ENCODE peak calls at places on chromosomes 13 and 19, in seven cellular contexts. One of them, this sample, is unnamed.

GRCh38 chr19:37551123-37551993 is 43.2 kb downstream of the ZNF571 start:
- DNase-seq in T-helper 1 cell: peak; percentile 34
- DNase-seq in heart right ventricle: peak; percentile 47
- DNase-seq in GM04503: peak; percentile 11
- DNase-seq in hypothalamus: no peak
- DNase-seq in lung microvascular endothelial cell: peak; percentile 81
- DNase-seq in Calu3: no peak
- DNase-seq in this sample: peak; percentile 24

GRCh38 chr19:40320558-40320935 is 27.6 kb downstream of the C19orf47 start:
- DNase-seq in T-helper 1 cell: no peak
- DNase-seq in heart right ventricle: no peak
- DNase-seq in GM04503: no peak
- DNase-seq in hypothalamus: no peak
- DNase-seq in lung microvascular endothelial cell: no peak
- DNase-seq in Calu3: no peak
- DNase-seq in this sample: no peak

GRCh38 chr13:44302948-44303575 is 70.6 kb upstream of the SERP2 start:
- DNase-seq in T-helper 1 cell: no peak
- DNase-seq in heart right ventricle: no peak
- DNase-seq in GM04503: no peak
- DNase-seq in hypothalamus: no peak
- DNase-seq in lung microvascular endothelial cell: no peak
- DNase-seq in Calu3: no peak
- DNase-seq in this sample: no peak

GRCh38 chr19:31350693-31351211 is 1.5 kb upstream of the TSHZ3 start:
- DNase-seq in T-helper 1 cell: no peak
- DNase-seq in heart right ventricle: peak; percentile 65
- DNase-seq in GM04503: no peak
- DNase-seq in hypothalamus: peak; percentile 48
- DNase-seq in lung microvascular endothelial cell: peak; percentile 62
- DNase-seq in Calu3: no peak
- DNase-seq in this sample: no peak

GRCh38 chr19:7191946-7192691 is 102.1 kb downstream of the INSR start:
- DNase-seq in T-helper 1 cell: peak; percentile 26
- DNase-seq in heart right ventricle: no peak
- DNase-seq in GM04503: peak; percentile 22
- DNase-seq in hypothalamus: no peak
- DNase-seq in lung microvascular endothelial cell: no peak
- DNase-seq in Calu3: no peak
- DNase-seq in this sample: no peak

GRCh38 chr13:24649685-24650038 is 30.5 kb upstream of the ATP12A start:
- DNase-seq in T-helper 1 cell: no peak
- DNase-seq in heart right ventricle: no peak
- DNase-seq in GM04503: no peak
- DNase-seq in hypothalamus: no peak
- DNase-seq in lung microvascular endothelial cell: no peak
- DNase-seq in Calu3: no peak
- DNase-seq in this sample: no peak

GRCh38 chr19:17394891-17395415 is 957 bp upstream of the CCDC194 start:
- DNase-seq in T-helper 1 cell: peak; percentile 58
- DNase-seq in heart right ventricle: peak; percentile 47
- DNase-seq in GM04503: no peak
- DNase-seq in hypothalamus: no peak
- DNase-seq in lung microvascular endothelial cell: peak; percentile 71
- DNase-seq in Calu3: peak; percentile 44
- DNase-seq in this sample: peak; percentile 31

GRCh38 chr19:37990362-37990761 is 83.4 kb downstream of the SIPA1L3 start:
- DNase-seq in T-helper 1 cell: no peak
- DNase-seq in heart right ventricle: no peak
- DNase-seq in GM04503: no peak
- DNase-seq in hypothalamus: no peak
- DNase-seq in lung microvascular endothelial cell: no peak
- DNase-seq in Calu3: no peak
- DNase-seq in this sample: no peak

GRCh38 chr19:11261902-11262839 is at the start of gene DOCK6:
- DNase-seq in T-helper 1 cell: no peak
- DNase-seq in heart right ventricle: no peak
- DNase-seq in GM04503: no peak
- DNase-seq in hypothalamus: no peak
- DNase-seq in lung microvascular endothelial cell: peak; percentile 43
- DNase-seq in Calu3: peak; percentile 49
- DNase-seq in this sample: no peak

GRCh38 chr19:3725121-3725520 is 16.9 kb downstream of the TJP3 start:
- DNase-seq in T-helper 1 cell: no peak
- DNase-seq in heart right ventricle: no peak
- DNase-seq in GM04503: no peak
- DNase-seq in hypothalamus: no peak
- DNase-seq in lung microvascular endothelial cell: no peak
- DNase-seq in Calu3: no peak
- DNase-seq in this sample: no peak

GRCh38 chr19:45473366-45474190 is 5.8 kb downstream of the FOSB start:
- DNase-seq in T-helper 1 cell: peak; percentile 83
- DNase-seq in heart right ventricle: no peak
- DNase-seq in GM04503: no peak
- DNase-seq in hypothalamus: no peak
- DNase-seq in lung microvascular endothelial cell: peak; percentile 43
- DNase-seq in Calu3: no peak
- DNase-seq in this sample: no peak

GRCh38 chr19:30263719-30264440 is 108.3 kb upstream of the ZNF536 start:
- DNase-seq in T-helper 1 cell: no peak
- DNase-seq in heart right ventricle: no peak
- DNase-seq in GM04503: no peak
- DNase-seq in hypothalamus: no peak
- DNase-seq in lung microvascular endothelial cell: no peak
- DNase-seq in Calu3: no peak
- DNase-seq in this sample: no peak

GRCh38 chr13:95154441-95154886 is 146.8 kb downstream of the ABCC4 start:
- DNase-seq in T-helper 1 cell: no peak
- DNase-seq in heart right ventricle: no peak
- DNase-seq in GM04503: no peak
- DNase-seq in hypothalamus: no peak
- DNase-seq in lung microvascular endothelial cell: peak; percentile 84
- DNase-seq in Calu3: no peak
- DNase-seq in this sample: no peak

GRCh38 chr19:48102870-48103751 is 7.5 kb downstream of the PLA2G4C start:
- DNase-seq in T-helper 1 cell: peak; percentile 32
- DNase-seq in heart right ventricle: no peak
- DNase-seq in GM04503: no peak
- DNase-seq in hypothalamus: no peak
- DNase-seq in lung microvascular endothelial cell: peak; percentile 64
- DNase-seq in Calu3: peak; percentile 37
- DNase-seq in this sample: peak; percentile 9

GRCh38 chr19:49271080-49271753 is 53.8 kb downstream of the SLC6A16 start:
- DNase-seq in T-helper 1 cell: no peak
- DNase-seq in heart right ventricle: no peak
- DNase-seq in GM04503: no peak
- DNase-seq in hypothalamus: no peak
- DNase-seq in lung microvascular endothelial cell: no peak
- DNase-seq in Calu3: no peak
- DNase-seq in this sample: no peak

GRCh38 chr19:17757125-17757524 is 5.8 kb downstream of the FCHO1 start:
- DNase-seq in T-helper 1 cell: no peak
- DNase-seq in heart right ventricle: peak; percentile 61
- DNase-seq in GM04503: no peak
- DNase-seq in hypothalamus: peak; percentile 94
- DNase-seq in lung microvascular endothelial cell: peak; percentile 63
- DNase-seq in Calu3: peak; percentile 62
- DNase-seq in this sample: no peak

GRCh38 chr13:45120967-45121366 is 657 bp downstream of the GTF2F2 start:
- DNase-seq in T-helper 1 cell: no peak
- DNase-seq in heart right ventricle: no peak
- DNase-seq in GM04503: no peak
- DNase-seq in hypothalamus: no peak
- DNase-seq in lung microvascular endothelial cell: peak; percentile 9
- DNase-seq in Calu3: no peak
- DNase-seq in this sample: no peak

GRCh38 chr19:47518139-47518538 is 3.3 kb upstream of the NAPA start:
- DNase-seq in T-helper 1 cell: no peak
- DNase-seq in heart right ventricle: no peak
- DNase-seq in GM04503: no peak
- DNase-seq in hypothalamus: no peak
- DNase-seq in lung microvascular endothelial cell: no peak
- DNase-seq in Calu3: no peak
- DNase-seq in this sample: peak; percentile 9

GRCh38 chr19:5358173-5358800 is 17.7 kb upstream of the PTPRS start:
- DNase-seq in T-helper 1 cell: no peak
- DNase-seq in heart right ventricle: no peak
- DNase-seq in GM04503: no peak
- DNase-seq in hypothalamus: no peak
- DNase-seq in lung microvascular endothelial cell: peak; percentile 37
- DNase-seq in Calu3: no peak
- DNase-seq in this sample: no peak

GRCh38 chr13:30791354-30791921 is 56.1 kb downstream of the ALOX5AP start:
- DNase-seq in T-helper 1 cell: no peak
- DNase-seq in heart right ventricle: peak; percentile 59
- DNase-seq in GM04503: no peak
- DNase-seq in hypothalamus: no peak
- DNase-seq in lung microvascular endothelial cell: no peak
- DNase-seq in Calu3: no peak
- DNase-seq in this sample: no peak

GRCh38 chr13:109776575-109776974 is 9.8 kb downstream of the IRS2 start:
- DNase-seq in T-helper 1 cell: no peak
- DNase-seq in heart right ventricle: no peak
- DNase-seq in GM04503: no peak
- DNase-seq in hypothalamus: no peak
- DNase-seq in lung microvascular endothelial cell: no peak
- DNase-seq in Calu3: no peak
- DNase-seq in this sample: no peak

GRCh38 chr13:33610471-33611015 is 207.4 kb upstream of the RFC3 start:
- DNase-seq in T-helper 1 cell: peak; percentile 31
- DNase-seq in heart right ventricle: peak; percentile 77
- DNase-seq in GM04503: no peak
- DNase-seq in hypothalamus: peak; percentile 68
- DNase-seq in lung microvascular endothelial cell: peak; percentile 93
- DNase-seq in Calu3: no peak
- DNase-seq in this sample: peak; percentile 61

GRCh38 chr13:28052945-28053344 is 47.4 kb downstream of the FLT3 start:
- DNase-seq in T-helper 1 cell: no peak
- DNase-seq in heart right ventricle: no peak
- DNase-seq in GM04503: no peak
- DNase-seq in hypothalamus: no peak
- DNase-seq in lung microvascular endothelial cell: no peak
- DNase-seq in Calu3: no peak
- DNase-seq in this sample: no peak

GRCh38 chr13:26465514-26465913 is 92.0 kb upstream of the WASF3 start:
- DNase-seq in T-helper 1 cell: no peak
- DNase-seq in heart right ventricle: peak; percentile 53
- DNase-seq in GM04503: no peak
- DNase-seq in hypothalamus: no peak
- DNase-seq in lung microvascular endothelial cell: no peak
- DNase-seq in Calu3: no peak
- DNase-seq in this sample: no peak

GRCh38 chr19:19528721-19529490 is at the start of gene YJEFN3:
- DNase-seq in T-helper 1 cell: no peak
- DNase-seq in heart right ventricle: no peak
- DNase-seq in GM04503: no peak
- DNase-seq in hypothalamus: peak; percentile 72
- DNase-seq in lung microvascular endothelial cell: peak; percentile 70
- DNase-seq in Calu3: no peak
- DNase-seq in this sample: no peak

This sample was measured in activated T-helper 9 cell treated with anti-CD3 and anti-CD28 coated beads, Interleukin-2, amount 50 U/mL, for 16 hours.